ENCODE peak calls at places on chromosomes 11 and 22, in eight cellular contexts. One of them, this sample, is unnamed. For H3K4me1 and H3K9me3, the result is how much of the 10 kb centered on the place peaks cover.

GRCh38 chr11:127252321-127252720 is 251.8 kb upstream of the KIRREL3 start:
- DNase-seq in body of pancreas: no peak
- DNase-seq in DND-41: no peak
- DNase-seq in pancreas: no peak
- DNase-seq in fibroblast of lung: no peak
- DNase-seq in heart right ventricle: peak
- DNase-seq in lower lobe of right lung: no peak
- DNase-seq in CD8-positive, alpha-beta T cell: no peak
- DNase-seq in this sample: no peak

GRCh38 chr11:61007383-61007970 is 36.0 kb downstream of the CD6 start:
- DNase-seq in pancreas: peak
- DNase-seq in DND-41: no peak
- DNase-seq in fibroblast of lung: no peak
- DNase-seq in CD8-positive, alpha-beta T cell: peak
- DNase-seq in body of pancreas: peak
- DNase-seq in lower lobe of right lung: no peak
- DNase-seq in heart right ventricle: no peak
- DNase-seq in this sample: no peak

GRCh38 chr22:46809153-46809885 is 46.9 kb downstream of the TBC1D22A start:
- DNase-seq in heart right ventricle: no peak
- DNase-seq in pancreas: no peak
- DNase-seq in fibroblast of lung: no peak
- DNase-seq in DND-41: no peak
- DNase-seq in lower lobe of right lung: no peak
- DNase-seq in body of pancreas: no peak
- DNase-seq in CD8-positive, alpha-beta T cell: no peak
- DNase-seq in this sample: no peak

GRCh38 chr11:43581370-43582023 is 99.0 kb upstream of the HSD17B12 start:
- DNase-seq in fibroblast of lung: no peak
- DNase-seq in heart right ventricle: no peak
- DNase-seq in lower lobe of right lung: no peak
- DNase-seq in CD8-positive, alpha-beta T cell: no peak
- DNase-seq in DND-41: no peak
- DNase-seq in body of pancreas: no peak
- DNase-seq in pancreas: no peak
- DNase-seq in this sample: no peak

GRCh38 chr11:70108250-70108649 is 30.1 kb downstream of the ANO1 start:
- DNase-seq in DND-41: no peak
- DNase-seq in lower lobe of right lung: no peak
- DNase-seq in body of pancreas: no peak
- DNase-seq in fibroblast of lung: peak
- DNase-seq in CD8-positive, alpha-beta T cell: no peak
- DNase-seq in pancreas: no peak
- DNase-seq in heart right ventricle: no peak
- DNase-seq in this sample: no peak

GRCh38 chr11:106495046-106495445 is 417.6 kb downstream of the AASDHPPT start:
- DNase-seq in heart right ventricle: no peak
- DNase-seq in pancreas: no peak
- DNase-seq in DND-41: no peak
- DNase-seq in lower lobe of right lung: no peak
- DNase-seq in fibroblast of lung: peak
- DNase-seq in CD8-positive, alpha-beta T cell: no peak
- DNase-seq in body of pancreas: no peak
- DNase-seq in this sample: no peak

GRCh38 chr22:19884161-19884953 is 29.7 kb upstream of the GNB1L start:
- DNase-seq in body of pancreas: peak
- DNase-seq in DND-41: no peak
- DNase-seq in lower lobe of right lung: peak
- DNase-seq in pancreas: peak
- DNase-seq in fibroblast of lung: no peak
- DNase-seq in heart right ventricle: no peak
- DNase-seq in CD8-positive, alpha-beta T cell: no peak
- DNase-seq in this sample: no peak

GRCh38 chr11:84857746-84858145 is 769.4 kb downstream of the DLG2 start:
- DNase-seq in lower lobe of right lung: no peak
- DNase-seq in fibroblast of lung: no peak
- DNase-seq in CD8-positive, alpha-beta T cell: no peak
- DNase-seq in body of pancreas: no peak
- DNase-seq in heart right ventricle: no peak
- DNase-seq in pancreas: no peak
- DNase-seq in DND-41: no peak
- DNase-seq in this sample: no peak

GRCh38 chr11:33735426-33736147 is 636 bp downstream of the CD59 start:
- DNase-seq in lower lobe of right lung: peak
- DNase-seq in pancreas: no peak
- DNase-seq in CD8-positive, alpha-beta T cell: peak
- DNase-seq in fibroblast of lung: no peak
- DNase-seq in body of pancreas: peak
- DNase-seq in heart right ventricle: no peak
- DNase-seq in DND-41: peak
- DNase-seq in this sample: peak

GRCh38 chr11:17718510-17718962 is 835 bp upstream of the MYOD1 start:
- DNase-seq in body of pancreas: no peak
- DNase-seq in fibroblast of lung: no peak
- DNase-seq in pancreas: no peak
- DNase-seq in lower lobe of right lung: no peak
- DNase-seq in CD8-positive, alpha-beta T cell: no peak
- DNase-seq in DND-41: no peak
- DNase-seq in heart right ventricle: no peak
- DNase-seq in this sample: no peak
- H3K4me3 ChIP-seq in body of pancreas: no peak
- H3K4me3 ChIP-seq in fibroblast of lung: no peak
- H3K4me3 ChIP-seq in pancreas: no peak
- H3K4me3 ChIP-seq in lower lobe of right lung: no peak
- H3K4me3 ChIP-seq in CD8-positive, alpha-beta T cell: no peak
- H3K4me3 ChIP-seq in DND-41: no peak
- H3K4me3 ChIP-seq in heart right ventricle: no peak
- H3K4me3 ChIP-seq in this sample: no peak

DNA sequence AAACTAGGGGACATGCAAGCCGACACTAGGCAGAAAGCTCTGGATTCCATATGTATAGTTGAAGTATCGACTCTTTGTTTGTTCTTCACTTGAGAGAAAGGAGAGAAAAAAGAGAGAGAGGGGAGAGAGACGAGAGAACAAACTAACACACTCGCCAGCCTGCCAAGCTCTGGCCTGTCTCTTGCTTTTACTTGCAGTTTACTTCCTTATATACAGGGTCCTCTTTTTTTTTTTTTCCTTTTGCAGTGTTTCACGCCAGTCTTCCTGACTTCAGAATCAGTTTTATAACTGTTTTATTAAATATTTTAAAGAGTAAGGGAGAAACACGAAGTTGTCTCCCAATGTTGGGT is 19.9 kb downstream of the TEAD1 start:
- DNase-seq in lower lobe of right lung: peak
- DNase-seq in fibroblast of lung: no peak
- DNase-seq in body of pancreas: peak
- DNase-seq in DND-41: no peak
- DNase-seq in CD8-positive, alpha-beta T cell: no peak
- DNase-seq in pancreas: no peak
- DNase-seq in heart right ventricle: no peak
- DNase-seq in this sample: no peak
- H3K4me1 ChIP-seq in lower lobe of right lung: half or more
- H3K4me1 ChIP-seq in fibroblast of lung: under half
- H3K4me1 ChIP-seq in body of pancreas: half or more
- H3K4me1 ChIP-seq in DND-41: under half
- H3K4me1 ChIP-seq in CD8-positive, alpha-beta T cell: under half
- H3K4me1 ChIP-seq in pancreas: under half
- H3K4me1 ChIP-seq in heart right ventricle: half or more
- H3K4me1 ChIP-seq in this sample: under half

GRCh38 chr11:114964676-114965214 is 286.4 kb downstream of the NXPE2 start:
- DNase-seq in DND-41: no peak
- DNase-seq in lower lobe of right lung: no peak
- DNase-seq in fibroblast of lung: no peak
- DNase-seq in pancreas: no peak
- DNase-seq in body of pancreas: no peak
- DNase-seq in heart right ventricle: no peak
- DNase-seq in CD8-positive, alpha-beta T cell: no peak
- DNase-seq in this sample: no peak
- H3K9me3 ChIP-seq in DND-41: under half
- H3K9me3 ChIP-seq in lower lobe of right lung: under half
- H3K9me3 ChIP-seq in fibroblast of lung: under half
- H3K9me3 ChIP-seq in pancreas: under half
- H3K9me3 ChIP-seq in body of pancreas: under half
- H3K9me3 ChIP-seq in heart right ventricle: under half
- H3K9me3 ChIP-seq in CD8-positive, alpha-beta T cell: under half
- H3K9me3 ChIP-seq in this sample: under half

GRCh38 chr11:125297346-125297910 is 132.9 kb downstream of the PKNOX2 start:
- DNase-seq in fibroblast of lung: no peak
- DNase-seq in heart right ventricle: no peak
- DNase-seq in lower lobe of right lung: no peak
- DNase-seq in DND-41: no peak
- DNase-seq in body of pancreas: no peak
- DNase-seq in pancreas: no peak
- DNase-seq in CD8-positive, alpha-beta T cell: no peak
- DNase-seq in this sample: no peak

GRCh38 chr11:125293596-125293995 is 129.0 kb downstream of the PKNOX2 start:
- DNase-seq in CD8-positive, alpha-beta T cell: no peak
- DNase-seq in DND-41: no peak
- DNase-seq in fibroblast of lung: no peak
- DNase-seq in lower lobe of right lung: no peak
- DNase-seq in pancreas: no peak
- DNase-seq in body of pancreas: no peak
- DNase-seq in heart right ventricle: no peak
- DNase-seq in this sample: no peak

GRCh38 chr11:125299061-125299616 is 134.6 kb downstream of the PKNOX2 start:
- DNase-seq in pancreas: no peak
- DNase-seq in fibroblast of lung: no peak
- DNase-seq in CD8-positive, alpha-beta T cell: no peak
- DNase-seq in DND-41: no peak
- DNase-seq in heart right ventricle: no peak
- DNase-seq in lower lobe of right lung: no peak
- DNase-seq in body of pancreas: no peak
- DNase-seq in this sample: no peak

GRCh38 chr11:125299821-125300220 is 135.3 kb downstream of the PKNOX2 start:
- DNase-seq in pancreas: no peak
- DNase-seq in fibroblast of lung: no peak
- DNase-seq in DND-41: no peak
- DNase-seq in lower lobe of right lung: no peak
- DNase-seq in CD8-positive, alpha-beta T cell: no peak
- DNase-seq in body of pancreas: no peak
- DNase-seq in heart right ventricle: no peak
- DNase-seq in this sample: no peak

GRCh38 chr11:125295922-125296321 is 131.4 kb downstream of the PKNOX2 start:
- DNase-seq in lower lobe of right lung: no peak
- DNase-seq in heart right ventricle: peak
- DNase-seq in DND-41: no peak
- DNase-seq in body of pancreas: no peak
- DNase-seq in CD8-positive, alpha-beta T cell: no peak
- DNase-seq in fibroblast of lung: no peak
- DNase-seq in pancreas: no peak
- DNase-seq in this sample: no peak
- H3K4me3 ChIP-seq in lower lobe of right lung: no peak
- H3K4me3 ChIP-seq in heart right ventricle: no peak
- H3K4me3 ChIP-seq in DND-41: no peak
- H3K4me3 ChIP-seq in body of pancreas: no peak
- H3K4me3 ChIP-seq in CD8-positive, alpha-beta T cell: no peak
- H3K4me3 ChIP-seq in fibroblast of lung: no peak
- H3K4me3 ChIP-seq in pancreas: no peak
- H3K4me3 ChIP-seq in this sample: no peak

GRCh38 chr11:6596237-6596877 is 7.1 kb downstream of the RRP8 start:
- DNase-seq in DND-41: no peak
- DNase-seq in fibroblast of lung: no peak
- DNase-seq in lower lobe of right lung: no peak
- DNase-seq in body of pancreas: no peak
- DNase-seq in CD8-positive, alpha-beta T cell: no peak
- DNase-seq in heart right ventricle: no peak
- DNase-seq in pancreas: no peak
- DNase-seq in this sample: no peak
- H3K4me1 ChIP-seq in DND-41: under half
- H3K4me1 ChIP-seq in fibroblast of lung: under half
- H3K4me1 ChIP-seq in lower lobe of right lung: under half
- H3K4me1 ChIP-seq in body of pancreas: under half
- H3K4me1 ChIP-seq in CD8-positive, alpha-beta T cell: under half
- H3K4me1 ChIP-seq in heart right ventricle: half or more
- H3K4me1 ChIP-seq in pancreas: under half
- H3K4me1 ChIP-seq in this sample: under half

GRCh38 chr11:73030130-73030529 is 112.0 kb downstream of the FCHSD2 start:
- DNase-seq in CD8-positive, alpha-beta T cell: no peak
- DNase-seq in fibroblast of lung: no peak
- DNase-seq in DND-41: no peak
- DNase-seq in lower lobe of right lung: no peak
- DNase-seq in body of pancreas: no peak
- DNase-seq in heart right ventricle: no peak
- DNase-seq in pancreas: no peak
- DNase-seq in this sample: no peak

GRCh38 chr11:73024646-73025045 is 117.5 kb downstream of the FCHSD2 start:
- DNase-seq in CD8-positive, alpha-beta T cell: no peak
- DNase-seq in body of pancreas: no peak
- DNase-seq in heart right ventricle: no peak
- DNase-seq in fibroblast of lung: no peak
- DNase-seq in DND-41: no peak
- DNase-seq in pancreas: no peak
- DNase-seq in lower lobe of right lung: no peak
- DNase-seq in this sample: no peak

GRCh38 chr11:73034330-73034729 is 107.8 kb downstream of the FCHSD2 start:
- DNase-seq in heart right ventricle: no peak
- DNase-seq in body of pancreas: no peak
- DNase-seq in pancreas: no peak
- DNase-seq in fibroblast of lung: no peak
- DNase-seq in CD8-positive, alpha-beta T cell: no peak
- DNase-seq in lower lobe of right lung: no peak
- DNase-seq in DND-41: peak
- DNase-seq in this sample: peak

GRCh38 chr11:73028621-73029020 is 113.5 kb downstream of the FCHSD2 start:
- DNase-seq in body of pancreas: no peak
- DNase-seq in DND-41: no peak
- DNase-seq in CD8-positive, alpha-beta T cell: no peak
- DNase-seq in fibroblast of lung: no peak
- DNase-seq in lower lobe of right lung: no peak
- DNase-seq in pancreas: no peak
- DNase-seq in heart right ventricle: no peak
- DNase-seq in this sample: no peak

GRCh38 chr11:73029408-73029807 is 112.7 kb downstream of the FCHSD2 start:
- DNase-seq in lower lobe of right lung: no peak
- DNase-seq in heart right ventricle: no peak
- DNase-seq in DND-41: no peak
- DNase-seq in body of pancreas: no peak
- DNase-seq in fibroblast of lung: no peak
- DNase-seq in pancreas: no peak
- DNase-seq in CD8-positive, alpha-beta T cell: no peak
- DNase-seq in this sample: no peak
- H3K9me3 ChIP-seq in lower lobe of right lung: under half
- H3K9me3 ChIP-seq in heart right ventricle: under half
- H3K9me3 ChIP-seq in DND-41: under half
- H3K9me3 ChIP-seq in body of pancreas: under half
- H3K9me3 ChIP-seq in fibroblast of lung: under half
- H3K9me3 ChIP-seq in pancreas: under half
- H3K9me3 ChIP-seq in CD8-positive, alpha-beta T cell: under half
- H3K9me3 ChIP-seq in this sample: under half

GRCh38 chr11:77036398-77036797 is 2.2 kb downstream of the B3GNT6 start:
- DNase-seq in DND-41: no peak
- DNase-seq in fibroblast of lung: no peak
- DNase-seq in CD8-positive, alpha-beta T cell: no peak
- DNase-seq in body of pancreas: no peak
- DNase-seq in heart right ventricle: no peak
- DNase-seq in lower lobe of right lung: no peak
- DNase-seq in pancreas: no peak
- DNase-seq in this sample: no peak
- H3K4me3 ChIP-seq in DND-41: no peak
- H3K4me3 ChIP-seq in fibroblast of lung: no peak
- H3K4me3 ChIP-seq in CD8-positive, alpha-beta T cell: no peak
- H3K4me3 ChIP-seq in body of pancreas: no peak
- H3K4me3 ChIP-seq in heart right ventricle: no peak
- H3K4me3 ChIP-seq in lower lobe of right lung: no peak
- H3K4me3 ChIP-seq in pancreas: no peak
- H3K4me3 ChIP-seq in this sample: no peak

This sample was measured in naive thymus-derived CD4-positive, alpha-beta T cell.